ENCODE peak calls at places on chromosomes 13 and 19, in five cellular contexts. L is GM06990, W is ovary, B is GM23338, M is choroid plexus epithelial cell. O is an unnamed sample.

GRCh38 chr13:73849292-73849691 is 284.9 kb downstream of the KLF12 start:
- DNase-seq in L (no peak), W (no peak), B (peak; percentile 86), M (peak; percentile 80), O (peak; percentile 60)

GRCh38 chr13:46866150-46866549 is 30.7 kb downstream of the HTR2A start:
- DNase-seq in L (no peak), W (no peak), B (peak; percentile 15), M (peak; percentile 87), O (peak; percentile 49)

GRCh38 chr13:78319101-78319627 is 284.2 kb downstream of the POU4F1 start:
- DNase-seq in L (no peak), W (no peak), B (no peak), M (no peak), O (no peak)

GRCh38 chr19:583198-583967 is 6.3 kb upstream of the HCN2 start:
- DNase-seq in L (peak; percentile 10), W (no peak), B (no peak), M (no peak), O (no peak)

GRCh38 chr13:27481766-27482165 is 31.4 kb upstream of the MTIF3 start:
- DNase-seq in L (no peak), W (no peak), B (peak; percentile 90), M (peak; percentile 63), O (peak; percentile 28)

GRCh38 chr13:43838909-43839308 is 40.6 kb downstream of the CCDC122 start:
- DNase-seq in L (no peak), W (no peak), B (no peak), M (peak; percentile 58), O (no peak)

GRCh38 chr19:40141546-40141945 is 49.7 kb upstream of the MAP3K10 start:
- DNase-seq in L (no peak), W (no peak), B (no peak), M (no peak), O (no peak)

GRCh38 chr13:111511805-111512504 is 191.5 kb downstream of the TEX29 start:
- DNase-seq in L (no peak), W (no peak), B (no peak), M (no peak), O (no peak)

GRCh38 chr13:97100821-97101220 is 106.5 kb upstream of the OXGR1 start:
- DNase-seq in L (no peak), W (no peak), B (no peak), M (no peak), O (no peak)

GRCh38 chr13:36601186-36601585 is 72.6 kb upstream of the SERTM1 start:
- DNase-seq in L (no peak), W (no peak), B (no peak), M (no peak), O (no peak)

GRCh38 chr13:45367995-45368394 is 27.0 kb upstream of the TPT1 start:
- DNase-seq in L (no peak), W (no peak), B (no peak), M (no peak), O (no peak)

GRCh38 chr19:58538257-58539168 is 5.4 kb upstream of the TRIM28 start:
- DNase-seq in L (no peak), W (no peak), B (peak; percentile 97), M (no peak), O (peak; percentile 19)

GRCh38 chr13:24272452-24273161 is 36.8 kb upstream of the C1QTNF9 start:
- DNase-seq in L (no peak), W (peak; percentile 63), B (no peak), M (no peak), O (peak; percentile 20)
- H3K4me3 ChIP-seq in L (peak overlapping the region; percentile 72), W (peak overlapping the region; percentile 35), B (no peak overlapping the region), M (no peak overlapping the region), O (peak overlapping the region; percentile 69)

GRCh38 chr13:24265453-24265852 is 43.9 kb upstream of the C1QTNF9 start:
- DNase-seq in L (no peak), W (no peak), B (no peak), M (no peak), O (no peak)

GRCh38 chr13:24261566-24261965 is 47.8 kb upstream of the C1QTNF9 start:
- DNase-seq in L (no peak), W (no peak), B (no peak), M (no peak), O (no peak)

GRCh38 chr13:24264976-24265375 is 44.4 kb upstream of the C1QTNF9 start:
- DNase-seq in L (no peak), W (no peak), B (no peak), M (no peak), O (peak; percentile 67)

GRCh38 chr13:24267283-24267682 is 42.1 kb upstream of the C1QTNF9 start:
- DNase-seq in L (no peak), W (no peak), B (no peak), M (peak; percentile 42), O (peak; percentile 72)

GRCh38 chr13:24263652-24264051 is 45.7 kb upstream of the C1QTNF9 start:
- DNase-seq in L (no peak), W (no peak), B (no peak), M (peak; percentile 86), O (no peak)
- H3K4me3 ChIP-seq in L (no peak overlapping the region), W (no peak overlapping the region), B (no peak overlapping the region), M (no peak overlapping the region), O (no peak overlapping the region)

GRCh38 chr13:40697711-40698110 is 31.3 kb upstream of the FOXO1 start:
- DNase-seq in L (peak; percentile 52), W (no peak), B (no peak), M (no peak), O (peak; percentile 84)
- H3K4me3 ChIP-seq in L (no peak overlapping the region), W (no peak overlapping the region), B (no peak overlapping the region), M (no peak overlapping the region), O (no peak overlapping the region)

GRCh38 chr19:35329323-35329722 is 336 bp downstream of the CD22 start:
- DNase-seq in L (no peak), W (no peak), B (no peak), M (no peak), O (no peak)
- H3K4me3 ChIP-seq in L (peak overlapping the region; percentile 71), W (no peak overlapping the region), B (no peak overlapping the region), M (no peak overlapping the region), O (peak overlapping the region; percentile 69)

DNA sequence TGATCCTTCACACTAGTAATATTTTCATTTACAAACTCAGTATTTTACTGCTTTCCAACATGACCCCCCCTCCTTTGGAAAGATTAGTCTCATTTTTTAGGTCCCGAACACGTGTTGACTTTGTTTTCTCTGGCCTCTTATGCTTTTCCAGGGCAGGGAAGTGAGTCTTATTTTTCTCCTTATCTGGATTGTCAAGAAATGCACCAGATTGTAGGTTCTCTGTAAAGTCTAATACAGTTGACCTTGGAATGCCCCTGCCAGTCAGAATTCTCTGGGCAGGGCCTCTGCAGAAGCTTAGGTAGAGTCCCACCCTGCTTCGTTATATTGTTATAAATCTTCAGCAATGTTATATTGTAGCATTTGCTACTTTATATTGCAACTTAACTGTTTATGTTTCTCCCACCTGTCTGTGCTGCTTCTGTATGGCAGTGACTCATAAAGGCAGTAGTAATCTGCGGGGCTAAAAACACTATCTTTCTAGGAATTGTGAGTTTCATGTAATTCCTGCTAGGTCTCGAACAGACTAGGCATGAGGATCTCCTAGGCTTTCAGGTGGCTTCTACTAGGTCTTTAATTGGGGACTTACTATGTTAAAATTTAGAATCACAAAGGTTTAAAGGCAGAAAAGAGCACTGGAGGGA is 2.0 kb downstream of the TDRD3 start:
- DNase-seq in L (no peak), W (no peak), B (no peak), M (peak; percentile 26), O (no peak)
- H3K4me3 ChIP-seq in L (peak overlapping the region; percentile 85), W (no peak overlapping the region), B (peak overlapping the region; percentile 91), M (no peak overlapping the region), O (no peak overlapping the region)

GRCh38 chr13:28489975-28490550 is 4.9 kb downstream of the FLT1 start:
- DNase-seq in L (no peak), W (no peak), B (no peak), M (no peak), O (no peak)
- H3K4me3 ChIP-seq in L (no peak overlapping the region), W (no peak overlapping the region), B (peak overlapping the region; percentile 87), M (no peak overlapping the region), O (no peak overlapping the region)

DNA sequence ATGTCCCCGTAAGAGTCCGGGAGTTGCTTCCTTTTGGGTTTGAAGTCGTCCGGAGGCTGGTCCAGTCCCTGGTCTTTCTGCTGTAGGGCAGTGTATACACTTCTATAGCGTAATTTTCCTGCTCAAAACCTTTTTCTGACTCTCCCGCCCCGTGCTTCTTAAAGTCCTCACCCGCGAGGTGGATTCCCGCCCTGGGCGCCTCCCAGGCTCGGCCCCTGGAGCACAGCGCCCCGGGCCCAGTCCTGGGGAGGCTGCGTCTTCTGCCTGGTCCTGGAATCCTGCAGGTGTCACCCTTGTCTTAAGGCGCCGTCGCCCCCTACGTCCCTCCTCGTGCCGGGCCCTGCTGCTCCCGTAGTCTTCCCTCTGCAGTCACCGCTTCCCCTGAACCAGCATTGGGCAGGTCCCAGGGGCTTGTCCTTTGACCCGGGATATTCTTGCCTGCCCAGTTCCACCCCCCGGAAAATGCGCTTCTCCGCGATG is 34.4 kb upstream of the ZNF808 start:
- DNase-seq in L (no peak), W (no peak), B (peak; percentile 84), M (no peak), O (no peak)
- H3K4me3 ChIP-seq in L (no peak overlapping the region), W (no peak overlapping the region), B (peak overlapping the region; percentile 87), M (no peak overlapping the region), O (no peak overlapping the region)